ENCODE peak calls at places on chromosomes 3 and 15, in seven cellular contexts. One of them, this sample, is unnamed.

GRCh38 chr15:99452728-99453643 is 112.8 kb upstream of the MEF2A start:
- DNase-seq in mammary epithelial cell: no peak
- DNase-seq in left lung: peak; percentile 91
- DNase-seq in pancreas: no peak
- DNase-seq in BJ: no peak
- DNase-seq in ascending aorta: peak; percentile 96
- DNase-seq in kidney epithelial cell: no peak
- DNase-seq in this sample: peak; percentile 95

GRCh38 chr3:157669403-157669802 is 166.2 kb upstream of the VEPH1 start:
- DNase-seq in pancreas: no peak
- DNase-seq in kidney epithelial cell: no peak
- DNase-seq in BJ: peak; percentile 28
- DNase-seq in mammary epithelial cell: no peak
- DNase-seq in ascending aorta: no peak
- DNase-seq in left lung: no peak
- DNase-seq in this sample: no peak

GRCh38 chr3:197394464-197395321 is 96.3 kb upstream of the DLG1 start:
- DNase-seq in pancreas: no peak
- DNase-seq in left lung: peak; percentile 51
- DNase-seq in kidney epithelial cell: peak; percentile 97
- DNase-seq in BJ: peak; percentile 82
- DNase-seq in ascending aorta: no peak
- DNase-seq in mammary epithelial cell: peak; percentile 100
- DNase-seq in this sample: no peak

GRCh38 chr3:113968986-113969385 is 21.2 kb downstream of the ZDHHC23 start:
- DNase-seq in pancreas: no peak
- DNase-seq in ascending aorta: no peak
- DNase-seq in left lung: no peak
- DNase-seq in BJ: no peak
- DNase-seq in kidney epithelial cell: no peak
- DNase-seq in mammary epithelial cell: peak; percentile 8
- DNase-seq in this sample: no peak

GRCh38 chr3:32166654-32167053 is 60.2 kb downstream of the GPD1L start:
- DNase-seq in kidney epithelial cell: no peak
- DNase-seq in left lung: no peak
- DNase-seq in mammary epithelial cell: no peak
- DNase-seq in ascending aorta: no peak
- DNase-seq in BJ: no peak
- DNase-seq in pancreas: no peak
- DNase-seq in this sample: no peak

GRCh38 chr3:9903238-9903624 is 583 bp downstream of the IL17RE start:
- DNase-seq in kidney epithelial cell: no peak
- DNase-seq in BJ: no peak
- DNase-seq in ascending aorta: peak; percentile 72
- DNase-seq in pancreas: no peak
- DNase-seq in left lung: no peak
- DNase-seq in mammary epithelial cell: no peak
- DNase-seq in this sample: no peak

GRCh38 chr15:99477745-99478525 is 87.8 kb upstream of the MEF2A start:
- DNase-seq in left lung: no peak
- DNase-seq in kidney epithelial cell: no peak
- DNase-seq in mammary epithelial cell: no peak
- DNase-seq in ascending aorta: no peak
- DNase-seq in pancreas: no peak
- DNase-seq in BJ: no peak
- DNase-seq in this sample: no peak

GRCh38 chr3:50242778-50243551 is 7.0 kb downstream of the GNAI2 start:
- DNase-seq in mammary epithelial cell: peak; percentile 69
- DNase-seq in ascending aorta: peak; percentile 83
- DNase-seq in pancreas: peak; percentile 69
- DNase-seq in BJ: no peak
- DNase-seq in kidney epithelial cell: no peak
- DNase-seq in left lung: peak; percentile 90
- DNase-seq in this sample: peak; percentile 90

GRCh38 chr3:119318871-119319270 is 24.7 kb downstream of the ARHGAP31 start:
- DNase-seq in kidney epithelial cell: no peak
- DNase-seq in BJ: no peak
- DNase-seq in ascending aorta: no peak
- DNase-seq in pancreas: no peak
- DNase-seq in left lung: no peak
- DNase-seq in mammary epithelial cell: no peak
- DNase-seq in this sample: no peak

GRCh38 chr3:124119056-124119721 is 127.3 kb upstream of the ROPN1 start:
- DNase-seq in BJ: peak; percentile 76
- DNase-seq in pancreas: no peak
- DNase-seq in kidney epithelial cell: no peak
- DNase-seq in ascending aorta: peak; percentile 75
- DNase-seq in left lung: no peak
- DNase-seq in mammary epithelial cell: no peak
- DNase-seq in this sample: no peak
- H3K27me3 ChIP-seq in BJ: no peaks in the 10 kb centered on the region
- H3K27me3 ChIP-seq in pancreas: no peaks in the 10 kb centered on the region
- H3K27me3 ChIP-seq in kidney epithelial cell: no peaks in the 10 kb centered on the region
- H3K27me3 ChIP-seq in ascending aorta: no peaks in the 10 kb centered on the region
- H3K27me3 ChIP-seq in left lung: no peaks in the 10 kb centered on the region
- H3K27me3 ChIP-seq in mammary epithelial cell: no peaks in the 10 kb centered on the region
- H3K27me3 ChIP-seq in this sample: no peaks in the 10 kb centered on the region

GRCh38 chr3:15207836-15208504 is 1.9 kb downstream of the CAPN7 start:
- DNase-seq in pancreas: no peak
- DNase-seq in kidney epithelial cell: no peak
- DNase-seq in ascending aorta: no peak
- DNase-seq in left lung: no peak
- DNase-seq in mammary epithelial cell: no peak
- DNase-seq in BJ: no peak
- DNase-seq in this sample: no peak
- H3K4me3 ChIP-seq in pancreas: no peak overlapping the region
- H3K4me3 ChIP-seq in kidney epithelial cell: no peak overlapping the region
- H3K4me3 ChIP-seq in ascending aorta: peak overlapping the region; percentile 89
- H3K4me3 ChIP-seq in left lung: peak overlapping the region; percentile 94
- H3K4me3 ChIP-seq in mammary epithelial cell: peak overlapping the region; percentile 93
- H3K4me3 ChIP-seq in BJ: peak overlapping the region; percentile 60
- H3K4me3 ChIP-seq in this sample: peak overlapping the region; percentile 88

DNA sequence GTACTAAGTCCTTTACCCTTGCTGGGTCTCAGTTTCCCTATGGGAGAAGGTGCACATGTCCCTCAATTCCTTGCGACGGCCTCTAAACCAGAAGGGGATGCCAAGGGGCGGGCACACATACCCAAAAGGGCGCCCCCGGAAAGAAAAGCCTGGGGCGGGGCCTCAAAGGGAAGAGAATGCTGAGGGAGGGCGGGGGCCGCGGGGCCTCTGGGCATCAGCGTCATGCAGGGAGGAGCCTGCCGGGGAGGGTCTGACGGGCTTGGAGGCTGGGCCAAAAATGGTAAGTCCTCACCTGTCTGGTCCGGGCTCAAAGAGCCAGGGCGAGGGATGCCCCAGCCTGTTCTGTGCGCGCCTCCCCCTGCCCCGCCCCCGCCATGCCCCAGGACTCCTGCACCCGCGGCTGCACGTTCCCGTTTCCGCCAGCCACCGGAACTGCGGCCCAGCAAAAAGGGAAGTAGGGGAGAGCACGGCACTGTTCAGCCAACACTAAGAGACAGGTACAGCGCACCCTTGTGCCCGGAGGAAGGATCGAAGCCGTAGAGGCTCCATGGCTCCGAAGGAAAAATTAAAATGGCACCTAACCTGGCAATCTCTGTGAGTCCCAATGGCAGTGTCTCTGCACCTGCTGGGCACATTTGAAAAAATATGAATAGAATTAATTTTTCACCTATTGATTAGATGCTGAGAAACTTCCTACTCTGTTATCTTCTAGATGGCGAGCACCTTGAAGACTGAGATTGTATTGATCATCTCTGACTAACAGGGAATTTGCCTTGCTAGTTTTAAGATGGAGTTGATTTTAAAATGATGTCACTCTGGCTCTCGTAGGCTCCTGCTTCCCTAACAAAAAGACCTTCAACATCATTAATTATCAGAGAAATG is at the start of gene DET1:
- DNase-seq in ascending aorta: peak; percentile 97
- DNase-seq in kidney epithelial cell: peak; percentile 87
- DNase-seq in pancreas: peak; percentile 97
- DNase-seq in mammary epithelial cell: peak; percentile 97
- DNase-seq in BJ: peak; percentile 74
- DNase-seq in left lung: peak; percentile 96
- DNase-seq in this sample: peak; percentile 97
- TF ChIP-seq CTCF in ascending aorta: peak; percentile 79
- TF ChIP-seq CTCF in kidney epithelial cell: peak; percentile 85
- TF ChIP-seq CTCF in pancreas: peak; percentile 67
- TF ChIP-seq CTCF in mammary epithelial cell: peak; percentile 73
- TF ChIP-seq CTCF in BJ: peak; percentile 87
- TF ChIP-seq CTCF in left lung: peak; percentile 80
- TF ChIP-seq CTCF in this sample: peak; percentile 78

GRCh38 chr3:5312278-5312677 is 124.8 kb downstream of the EDEM1 start:
- DNase-seq in pancreas: no peak
- DNase-seq in ascending aorta: no peak
- DNase-seq in mammary epithelial cell: peak; percentile 17
- DNase-seq in kidney epithelial cell: no peak
- DNase-seq in BJ: no peak
- DNase-seq in left lung: no peak
- DNase-seq in this sample: no peak

GRCh38 chr3:5321941-5322340 is 134.4 kb downstream of the EDEM1 start:
- DNase-seq in left lung: no peak
- DNase-seq in kidney epithelial cell: peak; percentile 65
- DNase-seq in pancreas: no peak
- DNase-seq in ascending aorta: no peak
- DNase-seq in mammary epithelial cell: no peak
- DNase-seq in BJ: no peak
- DNase-seq in this sample: no peak

GRCh38 chr3:5314897-5315296 is 127.4 kb downstream of the EDEM1 start:
- DNase-seq in ascending aorta: no peak
- DNase-seq in left lung: no peak
- DNase-seq in mammary epithelial cell: peak; percentile 44
- DNase-seq in pancreas: no peak
- DNase-seq in BJ: no peak
- DNase-seq in kidney epithelial cell: no peak
- DNase-seq in this sample: no peak

GRCh38 chr3:5317572-5317971 is 130.1 kb downstream of the EDEM1 start:
- DNase-seq in pancreas: no peak
- DNase-seq in ascending aorta: no peak
- DNase-seq in left lung: no peak
- DNase-seq in BJ: no peak
- DNase-seq in mammary epithelial cell: no peak
- DNase-seq in kidney epithelial cell: no peak
- DNase-seq in this sample: no peak
- H3K27me3 ChIP-seq in pancreas: no peaks in the 10 kb centered on the region
- H3K27me3 ChIP-seq in ascending aorta: no peaks in the 10 kb centered on the region
- H3K27me3 ChIP-seq in left lung: no peaks in the 10 kb centered on the region
- H3K27me3 ChIP-seq in BJ: no peaks in the 10 kb centered on the region
- H3K27me3 ChIP-seq in mammary epithelial cell: no peaks in the 10 kb centered on the region
- H3K27me3 ChIP-seq in kidney epithelial cell: no peaks in the 10 kb centered on the region
- H3K27me3 ChIP-seq in this sample: no peaks in the 10 kb centered on the region

GRCh38 chr15:73050561-73051297 is 1.5 kb upstream of the NEO1 start:
- DNase-seq in left lung: no peak
- DNase-seq in pancreas: no peak
- DNase-seq in BJ: no peak
- DNase-seq in ascending aorta: no peak
- DNase-seq in kidney epithelial cell: no peak
- DNase-seq in mammary epithelial cell: no peak
- DNase-seq in this sample: no peak
- H3K4me3 ChIP-seq in left lung: peak overlapping the region; percentile 62
- H3K4me3 ChIP-seq in pancreas: no peak overlapping the region
- H3K4me3 ChIP-seq in BJ: no peak overlapping the region
- H3K4me3 ChIP-seq in ascending aorta: peak overlapping the region; percentile 87
- H3K4me3 ChIP-seq in kidney epithelial cell: peak overlapping the region; percentile 52
- H3K4me3 ChIP-seq in mammary epithelial cell: no peak overlapping the region
- H3K4me3 ChIP-seq in this sample: peak overlapping the region; percentile 72

GRCh38 chr3:58659051-58659675 is 7.4 kb downstream of the FAM3D start:
- DNase-seq in BJ: no peak
- DNase-seq in pancreas: no peak
- DNase-seq in mammary epithelial cell: peak; percentile 20
- DNase-seq in kidney epithelial cell: no peak
- DNase-seq in left lung: no peak
- DNase-seq in ascending aorta: peak; percentile 28
- DNase-seq in this sample: no peak
- TF ChIP-seq CTCF in BJ: peak; percentile 50
- TF ChIP-seq CTCF in pancreas: no peak
- TF ChIP-seq CTCF in mammary epithelial cell: peak; percentile 30
- TF ChIP-seq CTCF in kidney epithelial cell: peak; percentile 29
- TF ChIP-seq CTCF in left lung: no peak
- TF ChIP-seq CTCF in ascending aorta: no peak
- TF ChIP-seq CTCF in this sample: peak; percentile 12

GRCh38 chr15:93706476-93706875 is 524.9 kb upstream of the MCTP2 start:
- DNase-seq in kidney epithelial cell: no peak
- DNase-seq in mammary epithelial cell: no peak
- DNase-seq in left lung: no peak
- DNase-seq in ascending aorta: no peak
- DNase-seq in BJ: no peak
- DNase-seq in pancreas: no peak
- DNase-seq in this sample: no peak
- H3K27me3 ChIP-seq in kidney epithelial cell: no peaks in the 10 kb centered on the region
- H3K27me3 ChIP-seq in mammary epithelial cell: no peaks in the 10 kb centered on the region
- H3K27me3 ChIP-seq in left lung: no peaks in the 10 kb centered on the region
- H3K27me3 ChIP-seq in ascending aorta: no peaks in the 10 kb centered on the region
- H3K27me3 ChIP-seq in BJ: no peaks in the 10 kb centered on the region
- H3K27me3 ChIP-seq in pancreas: no peaks in the 10 kb centered on the region
- H3K27me3 ChIP-seq in this sample: no peaks in the 10 kb centered on the region